ENCODE peak calls at places on chromosome 15, in six cellular contexts. N, M, S, O, H and J are unnamed samples.

GRCh38 chr15:64157599-64158125 is 5.2 kb downstream of the PPIB start:
- DNase-seq in N (no peak), M (no peak), S (no peak), O (no peak), H (peak), J (no peak)

GRCh38 chr15:33737687-33738606 is 230.3 kb upstream of the CHRM5 start:
- DNase-seq in N (no peak), M (peak), S (no peak), O (peak), H (no peak), J (no peak)

GRCh38 chr15:58142827-58143226 is 4.6 kb downstream of the AQP9 start:
- DNase-seq in N (no peak), M (no peak), S (no peak), O (no peak), H (no peak), J (no peak)

GRCh38 chr15:48872632-48873031 is 5.3 kb upstream of the EID1 start:
- DNase-seq in N (no peak), M (no peak), S (no peak), O (no peak), H (no peak), J (no peak)

GRCh38 chr15:57334257-57334656 is 42.0 kb upstream of the CGNL1 start:
- DNase-seq in N (no peak), M (no peak), S (no peak), O (peak), H (no peak), J (no peak)

GRCh38 chr15:50066202-50066601 is 52.8 kb downstream of the ATP8B4 start:
- DNase-seq in N (no peak), M (no peak), S (no peak), O (peak), H (no peak), J (no peak)

GRCh38 chr15:70762469-70763119 is 764 bp downstream of the UACA start:
- DNase-seq in N (no peak), M (peak), S (peak), O (peak), H (no peak), J (no peak)

GRCh38 chr15:21267686-21268395 is 172.5 kb downstream of the POTEB3 start:
- DNase-seq in N (no peak), M (no peak), S (no peak), O (no peak), H (no peak), J (no peak)

GRCh38 chr15:99671926-99672701 is 61.1 kb downstream of the LYSMD4 start:
- DNase-seq in N (no peak), M (no peak), S (no peak), O (no peak), H (no peak), J (no peak)

GRCh38 chr15:76930831-76931396 is 635 bp upstream of the RCN2 start:
- DNase-seq in N (no peak), M (no peak), S (no peak), O (no peak), H (no peak), J (no peak)

GRCh38 chr15:73632670-73633058 is 525 bp downstream of the NPTN start:
- DNase-seq in N (no peak), M (peak), S (no peak), O (no peak), H (peak), J (peak)

GRCh38 chr15:67066041-67067021 is 929 bp downstream of the SMAD3 start:
- DNase-seq in N (no peak), M (peak), S (peak), O (no peak), H (no peak), J (no peak)

GRCh38 chr15:100559330-100559729 is 30.6 kb upstream of the CERS3 start:
- DNase-seq in N (peak), M (no peak), S (no peak), O (peak), H (no peak), J (no peak)

GRCh38 chr15:31271706-31272557 is 54.7 kb upstream of the KLF13 start:
- DNase-seq in N (peak), M (no peak), S (no peak), O (no peak), H (peak), J (peak)

GRCh38 chr15:22960587-22960986 is 19.6 kb downstream of the CYFIP1 start:
- DNase-seq in N (no peak), M (no peak), S (no peak), O (no peak), H (no peak), J (no peak)

GRCh38 chr15:85168642-85169173 is 187.1 kb downstream of the PDE8A start:
- DNase-seq in N (no peak), M (peak), S (peak), O (peak), H (no peak), J (no peak)

GRCh38 chr15:90425726-90426346 is 37.8 kb downstream of the IQGAP1 start:
- DNase-seq in N (no peak), M (no peak), S (no peak), O (no peak), H (no peak), J (no peak)

GRCh38 chr15:90322531-90322930 is 29.6 kb upstream of the ZNF774 start:
- DNase-seq in N (peak), M (no peak), S (no peak), O (no peak), H (no peak), J (peak)

GRCh38 chr15:64610257-64610919 is 150.0 kb downstream of the ZNF609 start:
- DNase-seq in N (no peak), M (no peak), S (no peak), O (no peak), H (no peak), J (no peak)

GRCh38 chr15:29322407-29322806 is 52.8 kb upstream of the NSMCE3 start:
- DNase-seq in N (no peak), M (no peak), S (no peak), O (no peak), H (no peak), J (no peak)

GRCh38 chr15:78077053-78077859 is at the start of gene TBC1D2B:
- DNase-seq in N (no peak), M (peak), S (peak), O (peak), H (no peak), J (peak)

GRCh38 chr15:84793431-84793830 is 23.7 kb upstream of the ALPK3 start:
- DNase-seq in N (no peak), M (no peak), S (no peak), O (no peak), H (no peak), J (no peak)

GRCh38 chr15:74514039-74514438 is 27.0 kb upstream of the ARID3B start:
- DNase-seq in N (no peak), M (no peak), S (no peak), O (no peak), H (no peak), J (no peak)

GRCh38 chr15:58525926-58526538 is 94.2 kb downstream of the LIPC start:
- DNase-seq in N (no peak), M (no peak), S (no peak), O (no peak), H (no peak), J (no peak)

GRCh38 chr15:35857812-35858211 is 311.8 kb upstream of the DPH6 start:
- DNase-seq in N (no peak), M (no peak), S (no peak), O (no peak), H (no peak), J (no peak)

GRCh38 chr15:55915876-55916567 is 77.4 kb downstream of the NEDD4 start:
- DNase-seq in N (no peak), M (no peak), S (no peak), O (peak), H (no peak), J (no peak)

GRCh38 chr15:72197460-72198409 is at the start of gene GRAMD2A:
- DNase-seq in N (no peak), M (no peak), S (peak), O (peak), H (no peak), J (no peak)

GRCh38 chr15:38610748-38611147 is 46.1 kb upstream of the RASGRP1 start:
- DNase-seq in N (no peak), M (no peak), S (no peak), O (no peak), H (no peak), J (no peak)

GRCh38 chr15:37099321-37100108 is 834 bp downstream of the MEIS2 start:
- DNase-seq in N (no peak), M (no peak), S (no peak), O (peak), H (no peak), J (no peak)

GRCh38 chr15:39188930-39189329 is 391.9 kb upstream of the THBS1 start:
- DNase-seq in N (no peak), M (no peak), S (no peak), O (peak), H (no peak), J (no peak)

GRCh38 chr15:56744701-56745683 is 11.7 kb upstream of the ZNF280D start:
- DNase-seq in N (no peak), M (no peak), S (no peak), O (no peak), H (no peak), J (no peak)

GRCh38 chr15:52678468-52679231 is 538 bp downstream of the ATOSA start:
- DNase-seq in N (peak), M (peak), S (peak), O (peak), H (peak), J (peak)
- TF ChIP-seq CTCF in N (no peak), M (no peak), S (no peak), O (no peak), H (no peak), J (peak)

GRCh38 chr15:79221696-79222095 is 60.8 kb upstream of the ANKRD34C start:
- DNase-seq in N (no peak), M (no peak), S (no peak), O (no peak), H (peak), J (no peak)

GRCh38 chr15:79219393-79220056 is 63.0 kb upstream of the ANKRD34C start:
- DNase-seq in N (no peak), M (no peak), S (no peak), O (no peak), H (peak), J (no peak)

GRCh38 chr15:79213650-79214049 is 68.9 kb upstream of the ANKRD34C start:
- DNase-seq in N (peak), M (no peak), S (no peak), O (no peak), H (no peak), J (no peak)

DNA sequence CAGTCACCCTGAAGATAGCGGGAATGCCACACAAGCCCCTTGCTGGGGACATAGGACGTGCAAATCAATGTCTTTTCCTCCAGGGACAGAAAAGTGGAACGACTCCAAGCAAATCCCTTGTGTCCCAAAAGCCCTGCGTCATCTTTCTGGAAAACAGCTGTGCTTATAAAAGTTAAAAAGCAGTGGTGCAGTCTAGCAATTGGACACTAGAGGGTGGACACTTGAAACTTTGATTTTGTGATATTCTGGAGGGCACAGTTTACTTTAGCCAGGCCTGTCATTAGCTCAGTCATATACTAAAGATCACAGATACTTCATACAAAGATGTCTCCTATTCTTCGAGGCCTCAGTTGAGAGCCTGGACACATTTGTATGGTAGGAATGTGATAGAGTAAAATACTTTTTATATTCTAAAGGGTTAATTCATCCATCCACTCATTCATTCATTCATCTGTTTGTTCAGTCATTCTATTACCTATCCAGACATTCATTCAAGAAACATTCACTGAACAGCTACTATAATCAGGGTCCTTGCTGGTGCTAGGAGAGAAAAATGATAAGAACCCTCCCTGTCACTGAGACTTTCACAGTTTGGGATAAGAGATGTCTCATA is 63.8 kb upstream of the ANKRD34C start:
- DNase-seq in N (no peak), M (no peak), S (no peak), O (peak), H (peak), J (no peak)
- TF ChIP-seq CTCF in N (peak), M (peak), S (no peak), O (peak), H (peak), J (peak)

GRCh38 chr15:79990280-79990996 is 19.4 kb upstream of the BCL2A1 start:
- DNase-seq in N (no peak), M (no peak), S (no peak), O (no peak), H (no peak), J (no peak)
- TF ChIP-seq CTCF in N (no peak), M (no peak), S (no peak), O (no peak), H (no peak), J (no peak)

GRCh38 chr15:83066761-83067637 is at the start of gene BTBD1:
- DNase-seq in N (peak), M (peak), S (peak), O (peak), H (peak), J (peak)
- TF ChIP-seq CTCF in N (peak), M (peak), S (peak), O (no peak), H (no peak), J (no peak)

DNA sequence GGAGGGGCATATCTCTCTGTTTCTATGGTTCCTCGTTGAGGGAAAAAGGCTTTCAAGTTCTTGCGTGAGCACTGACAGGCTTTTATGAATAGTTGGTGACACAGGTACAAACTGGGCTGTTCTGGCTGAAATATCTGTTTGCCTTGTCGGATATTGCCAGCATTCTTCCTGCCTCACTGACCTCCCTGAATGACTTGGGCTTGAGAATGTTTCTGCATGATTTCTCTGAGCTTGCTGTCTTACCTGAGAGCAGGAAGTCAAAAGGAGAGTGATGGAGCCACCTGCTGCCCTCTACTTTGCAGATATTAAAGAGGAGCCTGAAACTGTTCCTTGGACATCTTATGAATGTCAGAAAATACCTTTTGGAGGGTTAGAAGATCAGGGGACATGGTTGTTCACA is 4.8 kb downstream of the GCNT3 start:
- DNase-seq in N (no peak), M (no peak), S (no peak), O (no peak), H (no peak), J (no peak)
- TF ChIP-seq CTCF in N (no peak), M (no peak), S (no peak), O (no peak), H (no peak), J (no peak)

GRCh38 chr15:62566248-62566647 is 401.2 kb upstream of the C2CD4B start:
- DNase-seq in N (no peak), M (no peak), S (no peak), O (no peak), H (no peak), J (no peak)

GRCh38 chr15:62564889-62565288 is 399.8 kb upstream of the C2CD4B start:
- DNase-seq in N (no peak), M (no peak), S (no peak), O (no peak), H (no peak), J (no peak)

GRCh38 chr15:62567501-62567900 is 402.4 kb upstream of the C2CD4B start:
- DNase-seq in N (no peak), M (no peak), S (no peak), O (no peak), H (no peak), J (no peak)

GRCh38 chr15:62568004-62568403 is 402.9 kb upstream of the C2CD4B start:
- DNase-seq in N (no peak), M (no peak), S (no peak), O (no peak), H (no peak), J (no peak)

GRCh38 chr15:62565620-62566019 is 400.5 kb upstream of the C2CD4B start:
- DNase-seq in N (no peak), M (no peak), S (no peak), O (no peak), H (no peak), J (no peak)
- TF ChIP-seq CTCF in N (no peak), M (no peak), S (no peak), O (no peak), H (no peak), J (no peak)

GRCh38 chr15:62306851-62307504 is 141.9 kb upstream of the C2CD4B start:
- DNase-seq in N (peak), M (peak), S (no peak), O (peak), H (no peak), J (no peak)
- TF ChIP-seq CTCF in N (peak), M (peak), S (peak), O (peak), H (peak), J (peak)

DNA sequence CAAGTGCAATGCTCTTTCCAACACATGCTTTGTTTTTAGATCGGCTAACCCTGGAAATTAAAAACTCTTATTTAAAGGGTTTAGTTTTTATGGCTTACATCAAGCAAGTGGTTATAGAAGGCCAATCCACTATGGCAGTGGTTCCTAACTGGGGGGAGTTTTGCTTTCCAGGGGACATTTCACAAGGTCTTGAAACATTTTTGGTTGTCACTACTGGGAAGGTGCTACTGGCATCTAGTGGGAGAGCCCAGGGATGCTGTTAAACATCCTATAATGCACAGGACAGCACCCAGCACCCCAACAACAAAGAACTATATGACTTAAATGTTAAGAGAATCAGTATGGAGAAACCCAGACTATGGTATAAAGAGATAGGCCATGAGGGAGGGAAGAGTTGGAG is 439.0 kb downstream of the NTRK3 start:
- DNase-seq in N (no peak), M (no peak), S (no peak), O (no peak), H (no peak), J (no peak)
- TF ChIP-seq CTCF in N (no peak), M (no peak), S (no peak), O (no peak), H (no peak), J (no peak)